ENCODE peak calls at places on chromosomes 4 and X, in five cellular contexts. Q is left lung, R is upper lobe of right lung, S is astrocyte, X is DND-41. W is an unnamed sample.
A peak's percentile ranks its signal among the peaks of the same experiment; 100 is the strongest.

GRCh38 chr4:38163216-38164006 is 203.2 kb downstream of the PTTG2 start:
- DNase-seq in Q (no peak), R (no peak), S (peak; percentile 83), X (no peak), W (no peak)

GRCh38 chr4:153084939-153085630 is 119.2 kb upstream of the TRIM2 start:
- DNase-seq in Q (peak; percentile 94), R (peak; percentile 86), S (peak; percentile 51), X (peak; percentile 81), W (peak; percentile 74)

GRCh38 chr4:158580064-158580463 is 58.4 kb downstream of the RXFP1 start:
- DNase-seq in Q (no peak), R (no peak), S (no peak), X (no peak), W (no peak)

GRCh38 chrX:81996166-81996565 is 794.3 kb downstream of the SH3BGRL start:
- DNase-seq in Q (no peak), R (no peak), S (no peak), X (no peak), W (no peak)

GRCh38 chr4:26719954-26720552 is 136.2 kb downstream of the TBC1D19 start:
- DNase-seq in Q (no peak), R (no peak), S (no peak), X (no peak), W (no peak)

GRCh38 chr4:16083217-16084191 is at the start of gene PROM1:
- DNase-seq in Q (peak; percentile 79), R (peak; percentile 65), S (no peak), X (no peak), W (no peak)

GRCh38 chr4:77434299-77435092 is 171.1 kb upstream of the CXCL13 start:
- DNase-seq in Q (no peak), R (no peak), S (no peak), X (no peak), W (peak; percentile 70)

GRCh38 chr4:142614621-142615323 is 231.3 kb downstream of the INPP4B start:
- DNase-seq in Q (no peak), R (no peak), S (peak; percentile 76), X (no peak), W (no peak)

GRCh38 chr4:124030038-124030638 is 633.5 kb downstream of the SPRY1 start:
- DNase-seq in Q (no peak), R (no peak), S (no peak), X (no peak), W (no peak)

GRCh38 chrX:153765138-153766079 is 1.4 kb downstream of the PLXNB3 start:
- DNase-seq in Q (peak; percentile 44), R (peak; percentile 46), S (no peak), X (no peak), W (peak; percentile 52)

GRCh38 chrX:139909716-139910115 is 23.1 kb downstream of the ATP11C start:
- DNase-seq in Q (no peak), R (no peak), S (no peak), X (no peak), W (no peak)

GRCh38 chr4:149708513-149709175 is 107.0 kb downstream of the IQCM start:
- DNase-seq in Q (no peak), R (no peak), S (peak; percentile 61), X (no peak), W (no peak)

GRCh38 chr4:85591361-85592098 is 116.6 kb downstream of the ARHGAP24 start:
- DNase-seq in Q (no peak), R (no peak), S (no peak), X (no peak), W (no peak)

GRCh38 chr4:139297001-139297410 is 4.3 kb upstream of the NAA15 start:
- DNase-seq in Q (no peak), R (no peak), S (peak; percentile 47), X (no peak), W (no peak)

GRCh38 chr4:24794111-24794860 is 1.1 kb upstream of the SOD3 start:
- DNase-seq in Q (no peak), R (no peak), S (peak; percentile 81), X (no peak), W (no peak)

GRCh38 chrX:21831496-21831895 is 7.9 kb upstream of the MBTPS2 start:
- DNase-seq in Q (no peak), R (no peak), S (no peak), X (no peak), W (no peak)

GRCh38 chr4:70613182-70613892 is 15.2 kb upstream of the ENAM start:
- DNase-seq in Q (no peak), R (no peak), S (no peak), X (no peak), W (no peak)

GRCh38 chr4:70608324-70608723 is 16.3 kb downstream of the AMBN start:
- DNase-seq in Q (no peak), R (no peak), S (no peak), X (no peak), W (no peak)

GRCh38 chr4:70619288-70619687 is 9.3 kb upstream of the ENAM start:
- DNase-seq in Q (no peak), R (no peak), S (no peak), X (no peak), W (no peak)

GRCh38 chr4:70619778-70620177 is 8.8 kb upstream of the ENAM start:
- DNase-seq in Q (no peak), R (no peak), S (no peak), X (no peak), W (no peak)

DNA sequence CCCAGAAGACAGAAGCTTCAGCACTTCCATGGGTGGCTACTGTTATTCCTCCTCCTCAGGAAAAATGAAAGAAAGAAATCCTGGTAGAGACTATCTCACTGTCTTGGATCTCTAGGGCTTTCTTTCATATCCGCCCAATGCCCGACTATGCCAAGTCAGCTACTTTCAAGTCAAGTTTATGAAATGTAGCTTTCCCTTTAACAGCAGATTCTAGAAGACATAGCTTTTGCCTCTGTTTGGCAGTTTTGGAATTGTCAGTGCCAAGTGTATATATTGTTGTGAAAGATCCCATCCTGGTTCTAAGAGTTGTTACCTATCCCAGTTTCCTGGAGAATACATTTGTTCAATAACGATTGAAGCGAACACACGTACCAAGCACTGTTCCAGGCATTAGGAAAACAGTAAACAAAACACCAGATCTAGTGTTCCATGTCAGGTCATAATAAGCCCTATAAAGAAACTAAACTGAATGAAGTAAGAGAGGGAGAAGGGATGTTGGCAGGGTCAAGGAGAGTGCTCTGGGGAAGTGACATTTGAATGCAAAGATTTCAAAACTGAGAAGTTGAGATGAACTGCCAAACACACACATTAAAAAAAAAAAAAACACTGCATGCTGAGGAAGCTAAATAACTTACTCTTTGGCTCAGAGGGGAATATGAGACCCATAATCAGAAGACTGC is 14.5 kb upstream of the ENAM start:
- DNase-seq in Q (no peak), R (no peak), S (no peak), X (no peak), W (no peak)
- H3K4me3 ChIP-seq in Q (no peak overlapping the region), R (peak overlapping the region; percentile 24), S (no peak overlapping the region), X (no peak overlapping the region), W (no peak overlapping the region)

DNA sequence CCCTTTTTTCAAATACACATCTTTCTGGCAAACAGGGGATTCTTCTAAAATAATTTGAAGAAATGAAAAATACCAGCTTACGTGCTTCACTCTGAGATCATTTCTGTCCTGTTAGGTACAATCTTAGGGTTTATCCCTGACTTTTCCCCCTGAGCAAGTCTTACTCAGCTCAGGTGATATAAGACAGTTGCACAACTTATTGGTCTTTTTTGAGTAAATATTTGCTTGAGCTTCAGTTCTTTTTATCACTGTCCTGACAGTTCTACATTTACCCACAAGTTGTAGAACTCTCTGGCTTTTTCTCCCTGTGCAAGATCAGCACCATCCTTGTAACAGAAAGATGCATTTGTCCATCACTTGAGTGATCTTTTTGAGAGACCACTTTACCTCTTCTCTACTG is 84.9 kb downstream of the MID1IP1 start:
- DNase-seq in Q (no peak), R (no peak), S (no peak), X (no peak), W (no peak)
- H3K4me1 ChIP-seq in Q (no peaks in the 10 kb centered on the region), R (no peaks in the 10 kb centered on the region), S (no peaks in the 10 kb centered on the region), X (peaks cover 33% of the 10 kb centered on the region), W (no peaks in the 10 kb centered on the region)

GRCh38 chr4:11427201-11427996 is 1.3 kb downstream of the HS3ST1 start:
- DNase-seq in Q (peak; percentile 76), R (no peak), S (no peak), X (no peak), W (no peak)

GRCh38 chr4:11428701-11429571 is at the start of gene HS3ST1:
- DNase-seq in Q (peak; percentile 93), R (peak; percentile 88), S (peak; percentile 45), X (no peak), W (peak; percentile 61)

GRCh38 chr4:11428161-11428700 is 463 bp downstream of the HS3ST1 start:
- DNase-seq in Q (peak; percentile 61), R (no peak), S (no peak), X (no peak), W (no peak)

GRCh38 chr4:11426716-11427115 is 2.0 kb downstream of the HS3ST1 start:
- DNase-seq in Q (no peak), R (no peak), S (no peak), X (no peak), W (no peak)

DNA sequence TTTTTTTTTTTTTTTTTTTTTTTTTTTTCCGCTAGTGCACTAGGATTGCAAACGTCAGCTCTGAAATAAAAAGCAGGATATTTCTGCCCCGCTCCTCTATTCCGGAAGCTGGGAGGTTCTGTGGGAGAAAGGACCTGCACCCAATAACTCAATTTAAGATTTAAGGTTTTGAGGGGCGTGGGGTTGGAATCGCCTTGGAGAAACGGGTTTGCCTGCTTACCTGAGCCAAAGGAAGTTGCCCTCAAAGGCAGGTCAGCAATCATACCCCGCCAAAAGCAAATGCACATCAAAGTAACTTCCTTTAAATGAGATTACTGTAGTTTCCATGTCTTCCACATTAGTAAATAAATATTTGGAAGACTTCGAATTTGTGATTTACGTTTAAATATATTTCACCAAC is 952 bp upstream of the HS3ST1 start:
- DNase-seq in Q (no peak), R (no peak), S (no peak), X (no peak), W (no peak)
- H3K27ac ChIP-seq in Q (no peak overlapping the region), R (no peak overlapping the region), S (no peak overlapping the region), X (no peak overlapping the region), W (no peak overlapping the region)

GRCh38 chr4:112708772-112709171 is 71.8 kb downstream of the LARP7 start:
- DNase-seq in Q (no peak), R (no peak), S (no peak), X (no peak), W (no peak)
- H3K4me3 ChIP-seq in Q (no peak overlapping the region), R (no peak overlapping the region), S (no peak overlapping the region), X (no peak overlapping the region), W (no peak overlapping the region)

DNA sequence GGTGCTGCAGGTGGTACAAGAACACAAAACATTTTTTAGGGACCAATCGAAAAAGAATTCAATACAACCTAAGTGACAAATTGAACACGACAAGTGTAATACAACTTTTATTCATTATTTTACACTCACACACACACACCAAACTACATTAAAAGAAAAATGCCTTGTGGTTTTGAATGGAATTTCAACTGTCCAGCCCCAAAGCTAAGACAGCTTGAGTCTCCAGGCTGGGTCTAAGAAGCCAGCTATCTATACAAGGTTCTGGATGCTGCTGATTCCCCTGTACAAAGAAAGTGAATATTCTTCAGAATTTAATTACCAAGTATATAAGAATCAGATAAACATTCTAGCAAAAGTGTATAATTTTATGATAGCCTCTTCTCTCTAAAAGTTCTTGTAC is 118.2 kb downstream of the PPP3CA start:
- DNase-seq in Q (no peak), R (no peak), S (peak; percentile 78), X (no peak), W (no peak)
- H3K4me1 ChIP-seq in Q (no peaks in the 10 kb centered on the region), R (no peaks in the 10 kb centered on the region), S (peaks cover 9% of the 10 kb centered on the region), X (no peaks in the 10 kb centered on the region), W (no peaks in the 10 kb centered on the region)